ENCODE peak calls at places on chromosomes 7 and 10, in seven cellular contexts. L is hypothalamus; B is stimulated activated CD4-positive, alpha-beta T cell treated with anti-CD3 and anti-CD28 coated beads, Interleukin-15, amount 100 ng/mL, for 1 hour; I is erythroblast; T is NCI-H1092 treated with DMSO at 0.1 percent for 48 hours; W is A549; S is activated CD4-positive, alpha-beta T cell treated with anti-CD3 and anti-CD28 coated beads, Interleukin-2, amount 50 U/mL, for 48 hours. O is an unnamed sample.

GRCh38 chr7:138525757-138526156 is 65.7 kb downstream of the TRIM24 start:
- DNase-seq in L (no peak), B (no peak), I (no peak), T (no peak), W (no peak), S (no peak), O (no peak)

GRCh38 chr10:120272350-120272749 is 184.7 kb upstream of the PLPP4 start:
- DNase-seq in L (no peak), B (no peak), I (no peak), T (no peak), W (no peak), S (no peak), O (no peak)

GRCh38 chr7:44213872-44214595 is 13.3 kb downstream of the YKT6 start:
- DNase-seq in L (no peak), B (no peak), I (peak), T (peak), W (peak), S (no peak), O (peak)

GRCh38 chr10:121556448-121556847 is 41.8 kb downstream of the FGFR2 start:
- DNase-seq in L (no peak), B (no peak), I (no peak), T (no peak), W (no peak), S (no peak), O (no peak)

GRCh38 chr10:133394064-133394663 is at the start of gene MTG1:
- DNase-seq in L (peak), B (peak), I (peak), T (peak), W (peak), S (peak), O (peak)

GRCh38 chr10:132298038-132298935 is 9.5 kb downstream of the STK32C start:
- DNase-seq in L (no peak), B (no peak), I (no peak), T (no peak), W (no peak), S (no peak), O (no peak)

GRCh38 chr10:98536551-98536950 is 89.8 kb upstream of the HPS1 start:
- DNase-seq in L (no peak), B (no peak), I (no peak), T (no peak), W (peak), S (no peak), O (no peak)

GRCh38 chr7:13560441-13560840 is 429.0 kb downstream of the ETV1 start:
- DNase-seq in L (no peak), B (no peak), I (no peak), T (no peak), W (no peak), S (no peak), O (no peak)

GRCh38 chr7:92868683-92869293 is 32.4 kb upstream of the CDK6 start:
- DNase-seq in L (no peak), B (no peak), I (no peak), T (no peak), W (no peak), S (no peak), O (no peak)

GRCh38 chr10:77932016-77932715 is 5.6 kb upstream of the DLG5 start:
- DNase-seq in L (no peak), B (no peak), I (no peak), T (no peak), W (no peak), S (no peak), O (no peak)

GRCh38 chr7:131141443-131141967 is 186.2 kb upstream of the MKLN1 start:
- DNase-seq in L (no peak), B (no peak), I (no peak), T (no peak), W (no peak), S (no peak), O (no peak)

GRCh38 chr7:4943297-4943696 is 15.7 kb downstream of the MMD2 start:
- DNase-seq in L (no peak), B (no peak), I (no peak), T (no peak), W (no peak), S (no peak), O (no peak)

GRCh38 chr10:35075228-35075627 is 14.9 kb downstream of the CUL2 start:
- DNase-seq in L (no peak), B (no peak), I (no peak), T (no peak), W (no peak), S (no peak), O (no peak)

GRCh38 chr10:67225226-67225625 is 299.4 kb downstream of the LRRTM3 start:
- DNase-seq in L (no peak), B (no peak), I (no peak), T (no peak), W (no peak), S (no peak), O (no peak)

GRCh38 chr10:58448121-58448935 is 63.1 kb downstream of the TFAM start:
- DNase-seq in L (no peak), B (no peak), I (no peak), T (no peak), W (no peak), S (no peak), O (no peak)

GRCh38 chr7:19957664-19958063 is 184.2 kb upstream of the TMEM196 start:
- DNase-seq in L (no peak), B (no peak), I (no peak), T (no peak), W (no peak), S (no peak), O (peak)

GRCh38 chr10:89515031-89515841 is 20.2 kb downstream of the SLC16A12 start:
- DNase-seq in L (no peak), B (no peak), I (no peak), T (no peak), W (no peak), S (no peak), O (peak)

GRCh38 chr10:129740532-129741279 is 223.4 kb downstream of the EBF3 start:
- DNase-seq in L (no peak), B (no peak), I (no peak), T (no peak), W (no peak), S (no peak), O (no peak)

GRCh38 chr10:131833446-131834080 is 67.2 kb upstream of the PPP2R2D start:
- DNase-seq in L (no peak), B (no peak), I (no peak), T (no peak), W (no peak), S (no peak), O (no peak)

GRCh38 chr10:51186358-51186757 is 112.1 kb downstream of the PRKG1 start:
- DNase-seq in L (no peak), B (no peak), I (no peak), T (no peak), W (no peak), S (no peak), O (no peak)

GRCh38 chr10:131692686-131693334 is 208.0 kb upstream of the PPP2R2D start:
- DNase-seq in L (no peak), B (no peak), I (no peak), T (no peak), W (no peak), S (no peak), O (no peak)

GRCh38 chr7:21429786-21430574 is 2.1 kb downstream of the SP4 start:
- DNase-seq in L (no peak), B (no peak), I (peak), T (no peak), W (no peak), S (no peak), O (no peak)

GRCh38 chr10:76643465-76643864 is 994.1 kb downstream of the KCNMA1 start:
- DNase-seq in L (no peak), B (no peak), I (no peak), T (peak), W (no peak), S (no peak), O (no peak)

GRCh38 chr7:123809471-123809870 is 35.5 kb upstream of the HYAL4 start:
- DNase-seq in L (no peak), B (no peak), I (no peak), T (no peak), W (no peak), S (no peak), O (no peak)

GRCh38 chr7:126790763-126791162 is 462.0 kb downstream of the GRM8 start:
- DNase-seq in L (no peak), B (no peak), I (no peak), T (peak), W (no peak), S (no peak), O (no peak)

GRCh38 chr10:61452229-61452651 is 941 bp downstream of the TMEM26 start:
- DNase-seq in L (no peak), B (no peak), I (no peak), T (no peak), W (no peak), S (no peak), O (no peak)

GRCh38 chr7:37311282-37311868 is 137.3 kb downstream of the ELMO1 start:
- DNase-seq in L (peak), B (no peak), I (no peak), T (no peak), W (no peak), S (peak), O (peak)

GRCh38 chr7:24812313-24812945 is 55.2 kb upstream of the GSDME start:
- DNase-seq in L (no peak), B (no peak), I (peak), T (peak), W (peak), S (peak), O (peak)

GRCh38 chr7:35576037-35576573 is 118.8 kb downstream of the HERPUD2 start:
- DNase-seq in L (no peak), B (no peak), I (no peak), T (no peak), W (no peak), S (no peak), O (no peak)

GRCh38 chr10:126972622-126973414 is 67.6 kb downstream of the DOCK1 start:
- DNase-seq in L (no peak), B (no peak), I (no peak), T (no peak), W (peak), S (no peak), O (peak)

GRCh38 chr7:154765118-154765517 is 237.8 kb downstream of the PAXIP1 start:
- DNase-seq in L (no peak), B (no peak), I (no peak), T (no peak), W (no peak), S (no peak), O (no peak)

GRCh38 chr10:29926649-29927048 is 132.7 kb downstream of the JCAD start:
- DNase-seq in L (no peak), B (no peak), I (no peak), T (peak), W (no peak), S (no peak), O (peak)

GRCh38 chr7:150402671-150403321 is 23.7 kb downstream of the ZNF775 start:
- DNase-seq in L (no peak), B (no peak), I (no peak), T (no peak), W (no peak), S (no peak), O (no peak)

GRCh38 chr10:527416-527815 is 162.1 kb downstream of the DIP2C start:
- DNase-seq in L (no peak), B (no peak), I (no peak), T (no peak), W (no peak), S (no peak), O (no peak)

GRCh38 chr10:98154076-98154475 is 19.6 kb downstream of the R3HCC1L start:
- DNase-seq in L (no peak), B (no peak), I (no peak), T (no peak), W (no peak), S (no peak), O (no peak)

GRCh38 chr10:60208676-60209269 is 180.9 kb downstream of the ANK3 start:
- DNase-seq in L (no peak), B (no peak), I (no peak), T (peak), W (no peak), S (no peak), O (peak)

GRCh38 chr7:130875265-130875741 is 141.3 kb upstream of the KLF14 start:
- DNase-seq in L (no peak), B (no peak), I (peak), T (peak), W (peak), S (peak), O (peak)

GRCh38 chr7:29243777-29244655 is 49.4 kb downstream of the CHN2 start:
- DNase-seq in L (no peak), B (no peak), I (no peak), T (no peak), W (no peak), S (peak), O (no peak)